ENCODE peak calls at places on chromosomes 7 and 10, in six cellular contexts. B is stomach, H is SK-N-SH, Z is Calu3, L is K562, N is A549. I is an unnamed sample.

GRCh38 chr7:45269192-45269591 is 111.6 kb downstream of the RAMP3 start:
- DNase-seq in N (no peak), H (no peak), L (no peak), B (no peak), Z (no peak), I (no peak)

GRCh38 chr7:19060870-19061269 is 56.6 kb downstream of the TWIST1 start:
- DNase-seq in Z (no peak), L (no peak), H (no peak), B (no peak), N (no peak), I (no peak)

GRCh38 chr7:116224492-116225098 is 14.3 kb downstream of the TES start:
- DNase-seq in L (no peak), H (no peak), Z (no peak), B (no peak), N (no peak), I (no peak)

GRCh38 chr10:42623929-42624328 is 14.4 kb downstream of the ZNF33B start:
- DNase-seq in Z (no peak), N (no peak), H (no peak), L (peak), B (no peak), I (peak)

GRCh38 chr10:100519321-100520051 is at the start of gene SEC31B:
- DNase-seq in Z (no peak), N (no peak), B (peak), L (no peak), H (peak), I (no peak)

GRCh38 chr10:47299989-47300931 is at the start of gene GDF10:
- DNase-seq in H (peak), B (no peak), L (no peak), Z (no peak), N (no peak), I (peak)

GRCh38 chr10:91312031-91312733 is 91.7 kb downstream of the PCGF5 start:
- DNase-seq in Z (no peak), B (no peak), L (peak), H (no peak), N (no peak), I (no peak)

GRCh38 chr10:110330675-110331074 is 26.0 kb upstream of the SMNDC1 start:
- DNase-seq in N (no peak), B (no peak), Z (no peak), H (no peak), L (no peak), I (no peak)

GRCh38 chr7:130345106-130345505 is 490 bp downstream of the CPA5 start:
- DNase-seq in H (no peak), L (no peak), Z (no peak), B (no peak), N (no peak), I (no peak)

GRCh38 chr7:55034776-55035175 is 16.0 kb downstream of the EGFR start:
- DNase-seq in B (no peak), L (no peak), Z (no peak), N (no peak), H (no peak), I (no peak)

GRCh38 chr7:2617710-2617975 is 14.1 kb upstream of the TTYH3 start:
- DNase-seq in Z (no peak), H (no peak), N (no peak), B (no peak), L (no peak), I (no peak)

GRCh38 chr7:34160261-34160752 is 255.0 kb downstream of the BMPER start:
- DNase-seq in Z (no peak), B (no peak), L (no peak), N (no peak), H (no peak), I (no peak)

GRCh38 chr7:10588084-10588483 is 385.6 kb upstream of the PHF14 start:
- DNase-seq in L (no peak), Z (no peak), B (no peak), N (no peak), H (no peak), I (no peak)

GRCh38 chr10:78350286-78350685 is 316.6 kb downstream of the RPS24 start:
- DNase-seq in H (no peak), Z (no peak), B (no peak), L (no peak), N (no peak), I (no peak)

GRCh38 chr10:71964669-71965515 is 697 bp downstream of the CHST3 start:
- DNase-seq in H (peak), N (peak), B (peak), L (no peak), Z (peak), I (peak)

GRCh38 chr10:126904807-126905686 is at the start of gene DOCK1:
- DNase-seq in Z (peak), H (peak), L (no peak), N (peak), B (peak), I (peak)

GRCh38 chr7:132249591-132249971 is 326.7 kb downstream of the PLXNA4 start:
- DNase-seq in B (peak), Z (peak), H (peak), N (peak), L (peak), I (peak)

GRCh38 chr7:129083525-129083924 is 28.6 kb upstream of the TNPO3 start:
- DNase-seq in H (no peak), Z (no peak), L (no peak), B (no peak), N (no peak), I (no peak)

GRCh38 chr10:70432561-70433263 is 8.8 kb downstream of the NODAL start:
- DNase-seq in L (no peak), Z (no peak), N (no peak), H (no peak), B (no peak), I (no peak)

GRCh38 chr10:70426835-70427234 is 14.6 kb downstream of the NODAL start:
- DNase-seq in Z (no peak), N (no peak), L (no peak), H (no peak), B (no peak), I (no peak)

GRCh38 chr10:70433581-70434280 is 7.8 kb downstream of the NODAL start:
- DNase-seq in B (no peak), N (no peak), L (no peak), Z (no peak), H (no peak), I (no peak)

GRCh38 chr10:70432101-70432500 is 9.4 kb downstream of the NODAL start:
- DNase-seq in N (no peak), B (no peak), H (no peak), L (no peak), Z (no peak), I (no peak)

GRCh38 chr10:70430489-70431445 is 10.7 kb downstream of the NODAL start:
- DNase-seq in H (no peak), N (no peak), B (peak), L (peak), Z (no peak), I (no peak)
- TF ChIP-seq CTCF in H (no peak), N (no peak), B (no peak), L (no peak), Z (no peak), I (no peak)

GRCh38 chr10:21959998-21960397 is 43.5 kb downstream of the DNAJC1 start:
- DNase-seq in Z (no peak), H (no peak), L (no peak), B (no peak), N (no peak), I (no peak)
- TF ChIP-seq CTCF in Z (no peak), H (no peak), L (no peak), B (no peak), N (no peak), I (no peak)

GRCh38 chr10:97774811-97775294 is 3.1 kb upstream of the SFRP5 start:
- DNase-seq in N (no peak), Z (no peak), B (peak), L (no peak), H (no peak), I (no peak)
- TF ChIP-seq CTCF in N (no peak), Z (no peak), B (no peak), L (no peak), H (no peak), I (no peak)

DNA sequence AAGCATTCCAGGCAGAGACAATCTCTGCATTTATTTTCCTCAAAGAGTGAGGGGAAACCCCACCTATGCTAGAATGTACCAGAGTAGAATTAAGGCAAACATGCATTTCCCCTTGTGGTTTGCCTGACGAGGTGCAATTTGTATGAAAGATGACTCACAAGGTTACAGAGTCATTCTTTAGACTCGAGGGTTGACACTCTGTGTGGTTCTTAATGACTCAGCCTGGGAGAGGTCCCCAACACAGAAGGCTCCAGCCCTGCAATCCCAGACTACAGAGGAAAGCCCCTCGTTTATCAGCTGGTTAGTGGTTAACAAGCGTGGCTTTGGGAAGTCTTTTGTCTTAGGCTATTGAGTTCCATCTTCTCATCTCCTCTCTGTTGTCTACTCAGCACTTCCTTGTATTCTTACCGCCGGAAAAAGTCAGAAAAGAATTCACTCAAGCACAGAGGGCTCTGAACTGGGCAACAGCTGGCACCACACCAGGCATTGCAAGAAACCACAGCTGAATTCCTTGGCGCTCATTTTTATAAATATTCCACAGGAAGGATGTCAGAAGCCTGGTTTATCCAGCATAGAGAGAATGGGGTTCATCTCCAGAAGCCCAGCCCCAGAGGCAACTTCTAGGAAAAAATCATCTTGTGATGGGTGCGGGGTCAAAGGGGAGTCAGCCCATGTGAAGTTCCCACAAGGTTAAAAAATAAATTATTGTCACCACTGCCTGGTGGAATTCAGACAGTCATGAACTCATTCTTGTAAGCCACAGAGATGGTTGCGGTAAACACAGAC is 24.4 kb upstream of the SVIL start:
- DNase-seq in N (peak), Z (peak), B (peak), L (peak), H (no peak), I (peak)
- TF ChIP-seq CTCF in N (no peak), Z (no peak), B (no peak), L (no peak), H (peak), I (no peak)

DNA sequence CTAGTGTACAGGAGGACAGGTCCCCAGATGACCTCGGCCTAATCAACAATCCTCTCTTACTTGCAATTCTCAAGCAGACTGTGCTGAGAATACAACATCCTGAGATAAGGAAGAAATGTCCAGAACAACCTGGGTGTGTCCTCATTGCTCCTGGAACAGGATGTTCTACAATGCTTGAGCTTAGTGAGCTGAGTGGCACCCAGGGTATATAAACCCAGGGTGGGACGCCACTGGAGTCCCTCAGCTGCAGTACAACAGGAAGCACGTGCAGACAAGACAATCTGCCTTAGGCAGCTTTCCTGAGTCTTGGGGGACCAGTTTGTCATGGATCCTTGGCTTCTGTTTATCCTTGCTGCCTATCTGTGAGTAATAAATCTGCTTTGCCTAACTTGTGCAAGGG is 27.7 kb upstream of the SLC25A13 start:
- DNase-seq in L (peak), Z (no peak), N (no peak), B (no peak), H (no peak), I (no peak)
- TF ChIP-seq CTCF in L (no peak), Z (no peak), N (no peak), B (no peak), H (no peak), I (no peak)

DNA sequence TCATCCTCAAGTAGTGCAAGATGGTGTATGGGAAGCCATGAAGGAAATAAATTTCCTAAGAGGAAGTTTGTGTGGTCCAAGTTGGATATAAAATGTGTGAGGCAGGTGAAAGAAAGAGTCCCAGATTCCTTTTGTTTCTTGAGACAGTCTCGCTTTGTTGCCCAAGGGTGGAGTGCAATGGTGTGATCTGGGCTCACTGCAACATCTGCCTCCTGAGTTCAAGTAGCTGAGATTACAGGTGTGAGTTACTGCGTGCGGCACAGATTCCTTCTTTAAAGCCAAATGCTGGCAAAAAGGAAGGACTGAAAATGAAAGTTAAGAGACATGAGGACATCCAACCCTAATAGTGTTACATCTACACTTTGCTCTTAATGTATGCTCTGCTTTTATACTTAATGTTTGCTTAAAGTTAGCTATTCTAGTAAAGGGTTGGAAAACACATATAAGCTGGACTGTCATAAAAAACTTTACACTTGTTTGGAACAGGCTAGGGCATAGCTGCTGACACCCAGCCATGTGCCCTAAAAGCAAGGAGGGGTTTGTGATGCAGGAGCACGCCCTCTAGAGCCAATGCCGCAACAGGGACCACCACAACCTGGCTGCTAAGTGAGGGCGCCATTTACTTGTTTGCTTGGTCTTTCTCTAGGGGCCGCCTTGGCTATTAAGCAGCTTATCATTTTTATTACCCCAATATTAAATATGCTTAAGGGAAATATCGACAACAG is 34.5 kb downstream of the CLEC2L start:
- DNase-seq in L (peak), N (no peak), H (no peak), Z (no peak), B (no peak), I (no peak)
- TF ChIP-seq CTCF in L (peak), N (no peak), H (no peak), Z (no peak), B (no peak), I (no peak)

GRCh38 chr10:28837613-28838390 is 160.5 kb downstream of the BAMBI start:
- DNase-seq in N (no peak), B (no peak), Z (no peak), L (no peak), H (no peak), I (no peak)
- TF ChIP-seq CTCF in N (no peak), B (no peak), Z (no peak), L (no peak), H (no peak), I (no peak)

I was measured in activated CD8-positive, alpha-beta T cell treated with anti-CD3 and anti-CD28 coated beads for 36 hours.